ENCODE peak calls at places on chromosome 18, in eight cellular contexts. Q is esophagus squamous epithelium, P is body of pancreas, G is psoas muscle, K is MM.1S, Y is heart left ventricle, S is heart right ventricle, F is tibial artery. J is an unnamed sample. For H3K9me3, the result is how much of the 10 kb centered on the place peaks cover.

GRCh38 chr18:46296656-46297055 is 192.5 kb downstream of the HAUS1 start:
- DNase-seq in Q (no peak), P (no peak), G (no peak), K (no peak), Y (no peak), S (no peak), F (no peak), J (no peak)

GRCh38 chr18:2780750-2781149 is 66.1 kb upstream of the EMILIN2 start:
- DNase-seq in Q (no peak), P (no peak), G (no peak), K (no peak), Y (no peak), S (no peak), F (no peak), J (no peak)

GRCh38 chr18:1011342-1011741 is 106.7 kb downstream of the ADCYAP1 start:
- DNase-seq in Q (no peak), P (no peak), G (no peak), K (no peak), Y (no peak), S (no peak), F (no peak), J (no peak)

GRCh38 chr18:70417847-70418246 is 129.0 kb downstream of the SOCS6 start:
- DNase-seq in Q (no peak), P (no peak), G (no peak), K (no peak), Y (no peak), S (no peak), F (no peak), J (no peak)

GRCh38 chr18:35949903-35950627 is 22.4 kb upstream of the RMP24 start:
- DNase-seq in Q (no peak), P (peak), G (peak), K (peak), Y (peak), S (peak), F (peak), J (peak)

GRCh38 chr18:13442451-13442850 is 223.9 kb downstream of the LDLRAD4 start:
- DNase-seq in Q (no peak), P (no peak), G (no peak), K (no peak), Y (no peak), S (no peak), F (no peak), J (no peak)

GRCh38 chr18:74951165-74951760 is 257.7 kb downstream of the PTGR3 start:
- DNase-seq in Q (no peak), P (peak), G (no peak), K (peak), Y (no peak), S (no peak), F (peak), J (no peak)

GRCh38 chr18:49677762-49678398 is 116.0 kb downstream of the LIPG start:
- DNase-seq in Q (no peak), P (no peak), G (no peak), K (no peak), Y (no peak), S (no peak), F (no peak), J (no peak)

GRCh38 chr18:47585914-47586313 is 334.5 kb upstream of the SKOR2 start:
- DNase-seq in Q (no peak), P (no peak), G (no peak), K (no peak), Y (no peak), S (no peak), F (no peak), J (no peak)

DNA sequence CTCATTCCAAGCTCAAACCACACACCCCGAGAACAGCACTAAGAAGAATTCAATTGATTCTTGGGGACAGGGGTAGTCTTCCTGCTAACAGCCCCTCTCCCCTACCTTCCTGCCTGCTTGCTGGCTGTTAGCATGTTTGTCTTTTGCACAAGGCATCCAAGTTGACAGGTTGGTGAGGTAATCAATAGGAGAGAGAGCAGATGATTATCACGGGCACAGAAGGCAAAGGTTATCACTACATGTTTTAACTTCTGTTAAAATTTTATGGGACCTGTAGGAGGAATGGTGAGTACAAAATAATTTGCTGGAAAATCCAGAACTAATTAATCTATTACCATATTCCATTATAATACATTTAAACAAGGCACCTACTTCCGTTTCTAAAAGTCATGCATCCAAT is 442.1 kb upstream of the TCF4 start:
- DNase-seq in Q (no peak), P (no peak), G (no peak), K (no peak), Y (no peak), S (no peak), F (no peak), J (no peak)
- H3K9me3 ChIP-seq in Q (under half), P (under half), G (under half), K (under half), Y (under half), S (under half), F (under half), J (under half)

GRCh38 chr18:33183136-33183535 is 257.4 kb downstream of the CCDC178 start:
- DNase-seq in Q (no peak), P (no peak), G (no peak), K (no peak), Y (no peak), S (no peak), F (no peak), J (no peak)

GRCh38 chr18:33181016-33181415 is 259.5 kb downstream of the CCDC178 start:
- DNase-seq in Q (no peak), P (no peak), G (no peak), K (no peak), Y (no peak), S (no peak), F (no peak), J (no peak)

GRCh38 chr18:33184918-33185317 is 255.6 kb downstream of the CCDC178 start:
- DNase-seq in Q (no peak), P (no peak), G (no peak), K (no peak), Y (no peak), S (no peak), F (no peak), J (no peak)

GRCh38 chr18:33184178-33184577 is 256.3 kb downstream of the CCDC178 start:
- DNase-seq in Q (no peak), P (no peak), G (no peak), K (no peak), Y (no peak), S (no peak), F (no peak), J (no peak)
- H3K4me3 ChIP-seq in Q (no peak), P (no peak), G (no peak), K (no peak), Y (no peak), S (no peak), F (no peak), J (no peak)

GRCh38 chr18:79682896-79683625 is 3.5 kb downstream of the CTDP1 start:
- DNase-seq in Q (no peak), P (no peak), G (no peak), K (no peak), Y (no peak), S (no peak), F (no peak), J (no peak)

GRCh38 chr18:79680891-79681339 is 1.3 kb downstream of the CTDP1 start:
- DNase-seq in Q (no peak), P (no peak), G (no peak), K (no peak), Y (no peak), S (no peak), F (no peak), J (no peak)

GRCh38 chr18:79683626-79684282 is 4.2 kb downstream of the CTDP1 start:
- DNase-seq in Q (no peak), P (no peak), G (no peak), K (no peak), Y (no peak), S (no peak), F (no peak), J (no peak)

GRCh38 chr18:79681484-79682387 is 2.1 kb downstream of the CTDP1 start:
- DNase-seq in Q (no peak), P (no peak), G (no peak), K (no peak), Y (no peak), S (no peak), F (no peak), J (no peak)

GRCh38 chr18:79682481-79682880 is 2.9 kb downstream of the CTDP1 start:
- DNase-seq in Q (no peak), P (no peak), G (no peak), K (no peak), Y (no peak), S (no peak), F (no peak), J (no peak)
- H3K9me3 ChIP-seq in Q (under half), P (under half), G (under half), K (under half), Y (under half), S (under half), F (under half), J (under half)

DNA sequence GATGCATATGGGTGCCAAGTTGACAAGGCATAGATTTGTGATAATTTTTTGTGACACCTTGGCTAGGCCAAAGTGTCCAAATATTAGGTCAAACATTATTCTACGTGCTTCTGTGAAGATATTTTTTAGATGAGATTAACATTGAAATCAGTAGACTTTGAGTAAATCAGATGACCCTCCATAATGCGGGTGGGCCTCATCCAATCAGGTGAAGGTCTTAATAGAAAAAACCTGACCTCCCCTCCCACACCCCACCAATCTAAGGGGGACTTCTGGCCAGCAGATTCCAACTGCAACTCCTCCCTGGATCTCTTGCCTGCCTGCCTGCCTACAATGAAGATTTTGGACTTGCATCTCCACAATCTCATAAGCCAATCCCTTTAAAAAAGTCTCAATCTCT is 118.8 kb upstream of the LMAN1 start:
- DNase-seq in Q (no peak), P (no peak), G (no peak), K (no peak), Y (no peak), S (no peak), F (no peak), J (no peak)
- H3K4me3 ChIP-seq in Q (no peak), P (no peak), G (no peak), K (no peak), Y (no peak), S (no peak), F (no peak), J (no peak)

GRCh38 chr18:80086281-80086680 is 22.8 kb upstream of the ADNP2 start:
- DNase-seq in Q (no peak), P (no peak), G (no peak), K (no peak), Y (no peak), S (no peak), F (no peak), J (no peak)
- H3K9me3 ChIP-seq in Q (under half), P (under half), G (under half), K (under half), Y (under half), S (under half), F (under half), J (under half)

GRCh38 chr18:57532987-57533386 is 53.5 kb downstream of the FECH start:
- DNase-seq in Q (no peak), P (no peak), G (no peak), K (no peak), Y (no peak), S (no peak), F (no peak), J (no peak)
- H3K4me3 ChIP-seq in Q (no peak), P (no peak), G (peak), K (no peak), Y (no peak), S (no peak), F (no peak), J (peak)

GRCh38 chr18:4931209-4931608 is 265.8 kb downstream of the AKAIN1 start:
- DNase-seq in Q (no peak), P (no peak), G (no peak), K (peak), Y (no peak), S (no peak), F (no peak), J (no peak)
- H3K9me3 ChIP-seq in Q (under half), P (under half), G (under half), K (under half), Y (under half), S (under half), F (under half), J (under half)

GRCh38 chr18:55328301-55328700 is 259.7 kb downstream of the TCF4 start:
- DNase-seq in Q (no peak), P (no peak), G (no peak), K (no peak), Y (no peak), S (no peak), F (no peak), J (no peak)
- H3K4me3 ChIP-seq in Q (no peak), P (no peak), G (no peak), K (no peak), Y (no peak), S (no peak), F (no peak), J (no peak)

J was measured in left ventricle myocardium inferior.